ENCODE peak calls at places on chromosomes 16 and 17, in six cellular contexts. D, C, T, F, M and S are unnamed samples.

GRCh38 chr16:59701987-59702386 is 967.9 kb upstream of the GOT2 start:
- DNase-seq in F (no peak), T (no peak), C (no peak), M (no peak), D (no peak), S (no peak)

GRCh38 chr17:18855831-18856624 is 1.9 kb upstream of the PRPSAP2 start:
- DNase-seq in C (peak), D (peak), M (peak), F (peak), T (peak), S (peak)

GRCh38 chr17:61398721-61399130 is 917 bp upstream of the TBX2 start:
- DNase-seq in M (no peak), C (no peak), D (no peak), T (no peak), F (no peak), S (no peak)

GRCh38 chr17:44084131-44084538 is 13.6 kb downstream of the G6PC3 start:
- DNase-seq in M (peak), F (no peak), T (peak), D (no peak), C (no peak), S (peak)

GRCh38 chr17:79990051-79990592 is 45.5 kb downstream of the TBC1D16 start:
- DNase-seq in D (no peak), F (no peak), M (no peak), C (no peak), T (no peak), S (no peak)

GRCh38 chr17:27360507-27360906 is 66.6 kb downstream of the WSB1 start:
- DNase-seq in D (no peak), M (no peak), F (no peak), C (no peak), T (peak), S (no peak)

GRCh38 chr17:63578769-63579111 is 22.0 kb upstream of the TACO1 start:
- DNase-seq in M (no peak), C (no peak), D (no peak), F (no peak), T (no peak), S (no peak)

GRCh38 chr17:30716461-30717289 is 107.8 kb downstream of the CRLF3 start:
- DNase-seq in F (no peak), C (no peak), M (no peak), T (peak), D (peak), S (peak)

GRCh38 chr17:58756246-58757161 is 850 bp downstream of the PPM1E start:
- DNase-seq in F (no peak), M (peak), T (no peak), D (no peak), C (no peak), S (no peak)

GRCh38 chr17:48632579-48633265 is 6.6 kb upstream of the HOXB9 start:
- DNase-seq in T (no peak), M (no peak), C (no peak), F (no peak), D (no peak), S (no peak)